ENCODE peak calls at places on chromosomes 5 and 9, in four cellular contexts. I is stimulated activated CD4-positive, alpha-beta T cell treated with anti-CD3 and anti-CD28 coated beads, Interleukin-12 subunit alpha, Interleukin-12 subunit beta, amount 100 ng/mL, for 4 hours; L is CD8-positive, alpha-beta memory T cell; H is smooth muscle cell of the brain vasculature. X is an unnamed sample.

GRCh38 chr5:61575103-61575502 is 243.0 kb downstream of the ZSWIM6 start:
- DNase-seq in I (no peak), L (no peak), H (no peak), X (peak)

GRCh38 chr5:53291528-53291927 is 182.0 kb upstream of the MOCS2 start:
- DNase-seq in I (no peak), L (no peak), H (no peak), X (peak)

GRCh38 chr9:135216236-135216635 is 128.8 kb downstream of the OLFM1 start:
- DNase-seq in I (no peak), L (no peak), H (no peak), X (no peak)

GRCh38 chr5:109645591-109646236 is 44.0 kb upstream of the MAN2A1 start:
- DNase-seq in I (no peak), L (no peak), H (no peak), X (no peak)

GRCh38 chr5:109844695-109845094 is 155.0 kb downstream of the MAN2A1 start:
- DNase-seq in I (no peak), L (no peak), H (no peak), X (peak)

GRCh38 chr5:13591621-13592020 is 352.9 kb downstream of the DNAH5 start:
- DNase-seq in I (no peak), L (no peak), H (no peak), X (peak)

GRCh38 chr9:6575324-6575758 is 70.2 kb downstream of the GLDC start:
- DNase-seq in I (no peak), L (no peak), H (no peak), X (no peak)

GRCh38 chr9:33233659-33234335 is 6.2 kb upstream of the SPINK4 start:
- DNase-seq in I (no peak), L (no peak), H (peak), X (peak)

GRCh38 chr9:13446261-13446660 is 166.8 kb upstream of the MPDZ start:
- DNase-seq in I (no peak), L (no peak), H (no peak), X (no peak)

GRCh38 chr9:76218868-76219462 is 175.3 kb downstream of the RFK start:
- DNase-seq in I (no peak), L (no peak), H (no peak), X (no peak)

GRCh38 chr9:93820667-93821306 is 134.4 kb downstream of the BARX1 start:
- DNase-seq in I (no peak), L (no peak), H (no peak), X (no peak)

GRCh38 chr5:136159457-136159856 is 26.8 kb downstream of the SMAD5 start:
- DNase-seq in I (no peak), L (no peak), H (no peak), X (peak)

GRCh38 chr5:87195616-87196015 is 72.1 kb upstream of the RASA1 start:
- DNase-seq in I (no peak), L (no peak), H (no peak), X (peak)

GRCh38 chr5:158317507-158317906 is 458.6 kb upstream of the CLINT1 start:
- DNase-seq in I (no peak), L (no peak), H (no peak), X (no peak)

GRCh38 chr5:107864793-107865192 is 194.1 kb upstream of the EFNA5 start:
- DNase-seq in I (no peak), L (no peak), H (no peak), X (no peak)

GRCh38 chr5:52655163-52655562 is 132.6 kb upstream of the ITGA1 start:
- DNase-seq in I (no peak), L (no peak), H (no peak), X (no peak)

GRCh38 chr5:20340123-20340522 is 352.1 kb upstream of the CDH18 start:
- DNase-seq in I (no peak), L (no peak), H (no peak), X (no peak)

GRCh38 chr9:122065923-122066629 is 27.0 kb downstream of the TTLL11 start:
- DNase-seq in I (no peak), L (no peak), H (no peak), X (no peak)

GRCh38 chr5:7776442-7776841 is 74.5 kb downstream of the CFAP90 start:
- DNase-seq in I (no peak), L (no peak), H (no peak), X (no peak)

GRCh38 chr9:727767-728166 is 113.7 kb upstream of the DMRT1 start:
- DNase-seq in I (no peak), L (no peak), H (no peak), X (no peak)

GRCh38 chr5:154384480-154385235 is 61.1 kb upstream of the SAP30L start:
- DNase-seq in I (no peak), L (peak), H (no peak), X (no peak)

GRCh38 chr9:98118640-98119601 is at the start of gene TRIM14:
- DNase-seq in I (peak), L (peak), H (no peak), X (peak)

GRCh38 chr9:134208310-134208841 is 44.0 kb upstream of the RNU6ATAC start:
- DNase-seq in I (no peak), L (no peak), H (no peak), X (peak)

GRCh38 chr5:132776077-132776931 is 735 bp downstream of the SEPTIN8 start:
- DNase-seq in I (no peak), L (no peak), H (no peak), X (peak)

GRCh38 chr5:156391139-156391538 is 64.2 kb downstream of the SGCD start:
- DNase-seq in I (no peak), L (no peak), H (no peak), X (peak)

GRCh38 chr5:113118765-113119164 is 142.2 kb downstream of the DCP2 start:
- DNase-seq in I (no peak), L (no peak), H (no peak), X (no peak)

GRCh38 chr5:174922955-174923354 is 198.6 kb downstream of the MSX2 start:
- DNase-seq in I (no peak), L (no peak), H (no peak), X (no peak)

GRCh38 chr9:117672397-117672796 is 31.8 kb upstream of the TLR4 start:
- DNase-seq in I (no peak), L (no peak), H (no peak), X (peak)

GRCh38 chr5:163569284-163569683 is 63.9 kb downstream of the MAT2B start:
- DNase-seq in I (no peak), L (no peak), H (no peak), X (peak)

GRCh38 chr5:56585973-56586740 is 229.2 kb upstream of the MAP3K1 start:
- DNase-seq in I (no peak), L (no peak), H (no peak), X (peak)

GRCh38 chr5:103356344-103357091 is 98.0 kb downstream of the MACIR start:
- DNase-seq in I (no peak), L (no peak), H (no peak), X (no peak)